ENCODE peak calls at places on chromosomes 12 and 14, in ten cellular contexts. Y is left lung; S is stomach; B is ovary; L is CD4-positive, alpha-beta T cell; Q is breast epithelium; A is progenitor cell of endocrine pancreas; P is endothelial cell; C is GM13977; H is ascending aorta. Z is an unnamed sample.

GRCh38 chr12:133058203-133059125 is 21.2 kb downstream of the ZNF84 start:
- DNase-seq in A (no peak), S (no peak), C (no peak), Q (no peak), H (no peak), Y (no peak), P (no peak), B (no peak), L (no peak), Z (no peak)

GRCh38 chr14:80150301-80150700 is 61.0 kb downstream of the DIO2 start:
- DNase-seq in S (no peak), A (no peak), B (no peak), L (no peak), H (no peak), Y (no peak), Q (no peak), P (no peak), C (no peak), Z (no peak)

GRCh38 chr14:89921896-89922548 is 32.5 kb downstream of the EFCAB11 start:
- DNase-seq in B (no peak), P (no peak), H (no peak), S (no peak), Q (no peak), C (no peak), Y (no peak), L (no peak), A (no peak), Z (no peak)

GRCh38 chr14:66359500-66359899 is 126.7 kb upstream of the CCDC196 start:
- DNase-seq in L (peak), P (peak), A (no peak), B (no peak), S (no peak), H (no peak), C (peak), Y (no peak), Q (no peak), Z (no peak)

GRCh38 chr12:109461846-109462766 is 15.0 kb downstream of the KCTD10 start:
- DNase-seq in A (no peak), L (no peak), S (peak), Q (peak), B (peak), C (no peak), P (peak), Y (peak), H (peak), Z (no peak)

GRCh38 chr14:33891700-33892099 is 59.2 kb downstream of the EGLN3 start:
- DNase-seq in P (no peak), S (no peak), Y (no peak), L (no peak), C (no peak), H (no peak), Q (no peak), B (no peak), A (no peak), Z (no peak)

GRCh38 chr14:89000007-89000942 is 175.8 kb downstream of the TTC8 start:
- DNase-seq in S (peak), L (no peak), B (no peak), Y (peak), H (no peak), C (no peak), Q (no peak), P (no peak), A (no peak), Z (no peak)

GRCh38 chr12:113269257-113269943 is 48.1 kb downstream of the TPCN1 start:
- DNase-seq in L (no peak), A (no peak), C (no peak), P (no peak), Y (peak), Q (no peak), B (no peak), H (no peak), S (no peak), Z (no peak)

GRCh38 chr14:65336191-65336591 is 76.3 kb upstream of the FUT8 start:
- DNase-seq in C (peak), B (no peak), A (no peak), Q (no peak), P (no peak), L (no peak), H (no peak), Y (no peak), S (no peak), Z (no peak)

GRCh38 chr12:104488383-104488782 is 31.6 kb downstream of the CHST11 start:
- DNase-seq in L (no peak), S (no peak), Y (no peak), Q (no peak), B (no peak), P (no peak), H (no peak), C (no peak), A (no peak), Z (no peak)

GRCh38 chr14:37172024-37172869 is at the start of gene SLC25A21:
- DNase-seq in A (peak), Y (peak), C (no peak), P (peak), Q (peak), H (peak), S (peak), B (peak), L (no peak), Z (no peak)

GRCh38 chr14:93042968-93043940 is 72.5 kb downstream of the ITPK1 start:
- DNase-seq in B (no peak), Y (peak), L (no peak), H (peak), P (no peak), A (no peak), C (peak), Q (peak), S (peak), Z (no peak)

GRCh38 chr14:23942587-23942986 is 11.0 kb upstream of the DHRS4 start:
- DNase-seq in C (no peak), A (no peak), S (no peak), Y (no peak), Q (no peak), P (no peak), H (no peak), B (no peak), L (no peak), Z (no peak)

GRCh38 chr12:128267246-128267622 is 264 bp downstream of the TMEM132C start:
- DNase-seq in A (no peak), S (no peak), H (no peak), B (no peak), Y (no peak), P (no peak), C (no peak), Q (no peak), L (no peak), Z (no peak)

GRCh38 chr12:128268348-128268725 is 1.4 kb downstream of the TMEM132C start:
- DNase-seq in S (no peak), H (no peak), P (no peak), Q (no peak), L (no peak), Y (no peak), C (no peak), A (no peak), B (no peak), Z (no peak)

GRCh38 chr12:128266559-128267245 is at the start of gene TMEM132C:
- DNase-seq in P (no peak), H (no peak), A (no peak), L (no peak), Q (no peak), B (peak), Y (no peak), C (no peak), S (no peak), Z (no peak)

GRCh38 chr12:128269108-128269713 is 2.2 kb downstream of the TMEM132C start:
- DNase-seq in B (peak), S (no peak), A (no peak), C (no peak), H (no peak), L (no peak), P (no peak), Y (no peak), Q (no peak), Z (no peak)

GRCh38 chr12:128267651-128268347 is 829 bp downstream of the TMEM132C start:
- DNase-seq in S (no peak), Q (no peak), B (peak), Y (no peak), L (no peak), A (no peak), P (no peak), C (no peak), H (no peak), Z (no peak)
- TF ChIP-seq CTCF in S (no peak), Q (no peak), B (no peak), Y (no peak), L (no peak), A (peak), P (no peak), C (no peak), H (no peak), Z (no peak)

DNA sequence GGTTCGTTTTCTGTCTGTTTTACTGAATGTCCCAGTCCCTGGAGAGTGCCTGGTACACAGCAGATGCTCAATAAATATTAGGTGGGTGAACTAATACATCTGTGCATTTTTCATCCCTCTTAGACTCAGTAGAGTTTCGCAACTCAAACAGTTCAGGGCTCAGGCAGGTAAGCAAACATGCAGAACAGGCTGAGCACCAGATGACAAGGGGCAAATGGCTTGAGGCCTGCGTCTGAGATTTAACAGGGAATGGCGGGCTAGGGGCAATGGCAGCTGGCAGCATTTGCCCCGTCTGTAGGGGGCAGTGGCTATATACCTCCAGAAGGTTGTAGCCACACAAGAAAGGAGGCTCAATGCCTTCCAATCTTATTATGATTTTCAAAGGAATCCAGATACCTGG is 8.6 kb upstream of the RAN start:
- DNase-seq in Q (no peak), Y (no peak), C (no peak), L (no peak), A (no peak), S (no peak), P (no peak), B (no peak), H (no peak), Z (no peak)
- TF ChIP-seq CTCF in Q (no peak), Y (no peak), C (no peak), L (no peak), A (peak), S (no peak), P (peak), B (no peak), H (no peak), Z (no peak)

GRCh38 chr12:46264057-46264456 is 4.8 kb downstream of the SLC38A1 start:
- DNase-seq in P (no peak), A (no peak), Y (no peak), C (peak), H (no peak), Q (no peak), B (no peak), L (no peak), S (no peak), Z (no peak)

GRCh38 chr12:46261658-46262057 is 7.2 kb downstream of the SLC38A1 start:
- DNase-seq in P (no peak), A (no peak), B (no peak), L (no peak), C (no peak), Y (no peak), S (no peak), H (no peak), Q (no peak), Z (no peak)

GRCh38 chr12:46265102-46265501 is 3.7 kb downstream of the SLC38A1 start:
- DNase-seq in A (no peak), Y (no peak), P (no peak), Q (no peak), H (no peak), B (no peak), C (no peak), S (no peak), L (no peak), Z (no peak)

GRCh38 chr12:46265734-46266133 is 3.1 kb downstream of the SLC38A1 start:
- DNase-seq in A (no peak), L (no peak), H (no peak), B (no peak), C (peak), Q (no peak), P (no peak), Y (no peak), S (no peak), Z (no peak)

GRCh38 chr12:46263140-46264017 is 5.5 kb downstream of the SLC38A1 start:
- DNase-seq in P (no peak), B (no peak), C (no peak), S (no peak), Q (no peak), L (no peak), H (no peak), Y (no peak), A (no peak), Z (no peak)
- TF ChIP-seq CTCF in P (peak), B (peak), C (no peak), S (no peak), Q (peak), L (no peak), H (no peak), Y (no peak), A (peak), Z (no peak)

GRCh38 chr12:42794811-42795210 is 205.3 kb upstream of the PRICKLE1 start:
- DNase-seq in Q (no peak), H (no peak), S (no peak), P (no peak), L (no peak), B (no peak), A (no peak), Y (no peak), C (no peak), Z (no peak)

GRCh38 chr12:42790761-42791151 is 201.2 kb upstream of the PRICKLE1 start:
- DNase-seq in P (no peak), Q (no peak), C (no peak), L (no peak), Y (no peak), S (no peak), A (no peak), B (no peak), H (no peak), Z (no peak)

GRCh38 chr12:42789808-42790760 is 200.5 kb upstream of the PRICKLE1 start:
- DNase-seq in A (no peak), Q (no peak), B (no peak), S (no peak), H (no peak), P (no peak), C (no peak), L (no peak), Y (no peak), Z (no peak)

GRCh38 chr12:42791399-42791798 is 201.9 kb upstream of the PRICKLE1 start:
- DNase-seq in Y (no peak), A (no peak), S (no peak), L (no peak), H (no peak), C (no peak), P (no peak), Q (no peak), B (no peak), Z (no peak)

GRCh38 chr12:42792265-42792664 is 202.7 kb upstream of the PRICKLE1 start:
- DNase-seq in Q (no peak), L (no peak), Y (no peak), B (no peak), H (no peak), C (no peak), S (no peak), P (no peak), A (no peak), Z (no peak)
- TF ChIP-seq CTCF in Q (no peak), L (no peak), Y (no peak), B (no peak), H (no peak), C (no peak), S (no peak), P (no peak), A (peak), Z (no peak)

GRCh38 chr14:61321385-61322010 is at the start of gene PRKCH:
- DNase-seq in P (peak), S (peak), H (peak), L (peak), B (peak), Y (peak), A (peak), C (peak), Q (peak), Z (peak)
- TF ChIP-seq CTCF in P (no peak), S (no peak), H (no peak), L (peak), B (no peak), Y (no peak), A (peak), C (peak), Q (no peak), Z (no peak)

DNA sequence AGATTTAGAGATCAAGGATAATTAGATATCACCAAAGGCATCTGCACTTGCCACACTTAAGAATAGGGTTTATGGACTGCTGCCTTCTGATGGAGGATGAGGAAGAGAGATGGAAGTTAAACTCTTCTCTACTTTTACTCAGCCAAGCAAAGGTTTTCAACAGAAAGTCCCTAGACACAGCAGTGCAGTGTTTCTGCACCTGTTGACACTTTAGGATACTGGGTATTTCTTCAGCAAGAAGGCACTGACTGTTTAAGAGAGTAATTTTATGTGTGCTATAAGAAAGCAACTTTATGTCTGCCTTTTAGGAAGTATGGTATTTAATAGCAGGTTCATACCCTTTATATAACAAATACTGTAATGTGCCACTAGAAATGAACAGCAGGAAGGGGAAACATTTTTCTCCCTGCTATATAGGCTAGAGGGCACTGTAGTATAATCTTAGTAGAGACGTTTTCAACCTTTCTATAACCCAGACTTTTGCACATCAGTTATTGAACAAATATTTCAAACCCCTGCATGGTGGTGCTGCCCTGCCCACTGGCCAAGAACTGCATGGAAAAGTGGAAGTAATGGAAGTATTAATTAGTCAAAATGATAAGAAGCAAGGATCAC is 225.0 kb upstream of the GRIP1 start:
- DNase-seq in A (no peak), S (no peak), P (no peak), Q (no peak), H (no peak), B (no peak), L (no peak), Y (no peak), C (no peak), Z (no peak)
- TF ChIP-seq CTCF in A (no peak), S (no peak), P (no peak), Q (no peak), H (no peak), B (no peak), L (peak), Y (no peak), C (no peak), Z (no peak)

GRCh38 chr14:59570122-59570521 is 6.5 kb downstream of the CCDC175 start:
- DNase-seq in Q (no peak), B (no peak), C (no peak), L (no peak), H (no peak), S (no peak), P (no peak), Y (no peak), A (no peak), Z (no peak)
- TF ChIP-seq CTCF in Q (no peak), B (no peak), C (peak), L (no peak), H (no peak), S (no peak), P (no peak), Y (no peak), A (no peak), Z (no peak)

DNA sequence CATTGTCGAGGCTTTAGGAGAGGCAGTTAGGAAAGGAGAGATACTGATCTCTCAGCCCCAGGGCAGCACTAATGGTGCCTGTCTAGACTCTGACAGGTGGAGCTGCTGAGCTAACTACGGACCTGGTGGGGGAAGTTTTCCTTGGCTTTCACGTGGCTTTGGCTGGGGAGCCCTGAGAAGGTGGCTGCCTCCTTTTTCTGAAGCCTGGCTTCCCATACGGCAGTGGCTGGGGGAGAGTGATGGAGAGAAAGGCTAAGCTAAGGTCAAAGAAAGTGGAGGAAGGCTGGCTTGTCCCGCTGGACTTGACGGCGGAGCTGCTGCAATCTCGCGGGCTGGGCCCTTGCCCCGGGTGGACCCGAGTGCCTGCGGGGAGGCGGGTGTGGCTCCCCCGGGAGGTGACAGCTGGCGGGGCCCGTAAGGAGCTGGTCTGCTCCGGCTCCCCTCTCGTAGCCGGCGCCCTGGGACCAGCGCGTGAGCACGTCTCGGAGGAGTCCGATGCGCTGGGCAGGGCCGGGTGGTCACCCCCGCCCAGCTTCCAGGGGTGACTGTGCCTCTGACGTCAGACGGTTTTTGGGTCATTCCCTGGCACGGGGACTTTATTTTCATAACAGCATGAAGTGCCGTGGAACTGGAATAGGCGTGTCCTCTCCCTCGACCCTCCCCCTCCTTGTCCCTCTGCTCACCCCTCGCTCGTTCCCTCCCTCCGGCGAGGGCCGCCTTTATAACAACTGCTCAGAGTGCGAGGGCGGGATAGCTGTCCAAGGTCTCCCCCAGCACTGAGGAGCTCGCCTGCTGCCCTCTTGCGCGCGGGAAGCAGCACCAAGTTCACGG is at the start of gene GPRC5A:
- DNase-seq in S (peak), Q (peak), A (peak), L (peak), C (peak), Y (peak), P (peak), B (peak), H (peak), Z (no peak)
- TF ChIP-seq CTCF in S (peak), Q (peak), A (peak), L (no peak), C (no peak), Y (no peak), P (no peak), B (peak), H (no peak), Z (no peak)

GRCh38 chr12:47547077-47547476 is 158.8 kb downstream of the RPAP3 start:
- DNase-seq in H (no peak), C (no peak), S (no peak), B (no peak), L (no peak), A (no peak), Y (no peak), P (peak), Q (no peak), Z (no peak)
- TF ChIP-seq CTCF in H (no peak), C (no peak), S (no peak), B (no peak), L (no peak), A (peak), Y (no peak), P (no peak), Q (no peak), Z (no peak)

DNA sequence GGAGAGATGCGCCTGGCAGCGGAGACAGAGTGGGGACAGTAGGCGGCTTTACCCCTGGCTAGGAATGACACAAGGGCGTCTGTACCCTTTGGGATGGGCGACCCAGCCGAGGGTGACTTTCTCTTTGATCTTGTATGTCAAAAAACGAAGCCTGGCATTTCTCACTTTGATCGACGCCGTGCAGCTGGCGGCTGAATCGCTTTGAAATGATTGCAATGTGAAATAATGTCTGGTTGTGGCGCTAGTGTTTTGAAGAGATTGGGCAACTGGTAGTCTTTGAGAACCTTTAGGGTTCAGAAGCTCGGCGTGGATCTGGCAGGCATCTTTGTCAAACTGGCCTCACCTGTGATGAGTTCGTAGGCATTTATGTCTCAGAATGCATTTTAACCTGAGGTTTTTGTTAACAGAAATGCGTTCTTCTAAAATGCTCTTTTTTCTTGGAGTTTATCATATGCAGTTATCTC is 992 bp downstream of the ATF1 start:
- DNase-seq in Q (peak), A (peak), H (peak), C (peak), S (no peak), B (no peak), L (peak), Y (no peak), P (no peak), Z (no peak)
- TF ChIP-seq CTCF in Q (no peak), A (no peak), H (no peak), C (peak), S (no peak), B (no peak), L (no peak), Y (no peak), P (no peak), Z (no peak)